ENCODE peak calls at places on chromosome 7, in ten cellular contexts. E is HT-29; P is AG08396; U is GM03348; J is hypothalamus; G is C1 segment of cervical spinal cord; L is mesothelial cell of epicardium; D is cardiac muscle cell; A is CD8-positive, alpha-beta memory T cell; F is GM04504. C is an unnamed sample.

GRCh38 chr7:27165089-27165654 is at the start of gene HOXA9:
- DNase-seq in F (peak; percentile 95), G (no peak), J (no peak), L (no peak), E (no peak), D (no peak), P (no peak), A (no peak), U (peak; percentile 91), C (peak; percentile 73)

GRCh38 chr7:50962962-50963374 is 180.3 kb upstream of the GRB10 start:
- DNase-seq in L (no peak), A (no peak), G (no peak), J (no peak), F (peak; percentile 48), U (peak; percentile 54), P (peak; percentile 43), D (peak; percentile 75), E (peak; percentile 91), C (no peak)

GRCh38 chr7:45592230-45592991 is 18.2 kb downstream of the ADCY1 start:
- DNase-seq in U (no peak), J (no peak), A (no peak), D (no peak), L (peak; percentile 36), G (peak; percentile 7), F (no peak), E (no peak), P (no peak), C (no peak)

GRCh38 chr7:122643248-122643647 is 55.7 kb downstream of the RNF133 start:
- DNase-seq in L (no peak), J (no peak), F (no peak), U (no peak), P (no peak), A (no peak), D (no peak), G (no peak), E (no peak), C (no peak)

GRCh38 chr7:112370436-112370835 is 79.8 kb upstream of the IFRD1 start:
- DNase-seq in F (no peak), G (no peak), E (no peak), U (no peak), L (no peak), D (peak; percentile 3), P (no peak), A (no peak), J (no peak), C (no peak)

GRCh38 chr7:16504019-16504418 is 22.6 kb upstream of the LRRC72 start:
- DNase-seq in L (no peak), P (peak; percentile 35), A (no peak), E (no peak), U (no peak), F (no peak), J (no peak), G (no peak), D (peak; percentile 6), C (no peak)

GRCh38 chr7:115748123-115748738 is 282.3 kb downstream of the TFEC start:
- DNase-seq in L (no peak), D (no peak), A (no peak), E (peak; percentile 68), G (no peak), J (no peak), F (peak; percentile 3), P (no peak), U (peak; percentile 5), C (no peak)

GRCh38 chr7:103915958-103916357 is 73.5 kb downstream of the RELN start:
- DNase-seq in E (no peak), G (no peak), A (no peak), L (no peak), U (no peak), F (no peak), P (peak; percentile 16), J (no peak), D (no peak), C (no peak)

GRCh38 chr7:39300276-39300675 is 265.9 kb upstream of the YAE1 start:
- DNase-seq in J (no peak), G (no peak), U (no peak), P (no peak), L (no peak), D (no peak), F (no peak), E (no peak), A (no peak), C (no peak)

GRCh38 chr7:27157717-27158431 is 1.4 kb upstream of the HOXA7 start:
- DNase-seq in F (no peak), D (no peak), L (no peak), P (no peak), J (no peak), U (no peak), E (no peak), A (no peak), G (no peak), C (peak; percentile 54)

GRCh38 chr7:136728945-136729344 is 139.5 kb upstream of the CHRM2 start:
- DNase-seq in P (no peak), J (no peak), E (no peak), L (no peak), F (no peak), G (no peak), U (no peak), A (no peak), D (no peak), C (no peak)

GRCh38 chr7:127862540-127862939 is 168.7 kb downstream of the LRRC4 start:
- DNase-seq in F (no peak), L (no peak), G (no peak), D (no peak), A (no peak), J (no peak), E (no peak), U (no peak), P (no peak), C (peak; percentile 37)

GRCh38 chr7:12757443-12757842 is 70.0 kb downstream of the ARL4A start:
- DNase-seq in E (no peak), P (peak; percentile 44), U (peak; percentile 82), L (no peak), G (no peak), J (no peak), A (no peak), D (peak; percentile 88), F (peak; percentile 70), C (no peak)

GRCh38 chr7:144656960-144657359 is 178.9 kb downstream of the TPK1 start:
- DNase-seq in F (no peak), A (no peak), G (no peak), P (no peak), D (no peak), U (no peak), E (no peak), J (no peak), L (no peak), C (no peak)

GRCh38 chr7:76260171-76260703 is 42.2 kb upstream of the HSPB1 start:
- DNase-seq in G (no peak), L (peak; percentile 70), E (peak; percentile 8), U (peak; percentile 49), P (peak; percentile 73), F (no peak), D (peak; percentile 24), J (no peak), A (peak; percentile 42), C (peak; percentile 95)

GRCh38 chr7:150610193-150610592 is 22.0 kb downstream of the GIMAP6 start:
- DNase-seq in F (no peak), E (no peak), D (no peak), P (no peak), L (no peak), A (no peak), G (no peak), J (no peak), U (no peak), C (no peak)

GRCh38 chr7:66725843-66726242 is 14.7 kb upstream of the RABGEF1 start:
- DNase-seq in G (no peak), J (no peak), L (no peak), E (no peak), A (no peak), F (no peak), P (no peak), U (no peak), D (no peak), C (no peak)

GRCh38 chr7:38280707-38281106 is 7.3 kb upstream of the TARP start:
- DNase-seq in P (no peak), A (no peak), L (no peak), J (no peak), F (no peak), G (no peak), E (no peak), D (no peak), U (no peak), C (no peak)

GRCh38 chr7:2169923-2170575 is 62.7 kb downstream of the MAD1L1 start:
- DNase-seq in E (no peak), A (no peak), U (no peak), P (no peak), G (no peak), D (no peak), J (no peak), F (no peak), L (no peak), C (no peak)

GRCh38 chr7:128160296-128160695 is 80.8 kb upstream of the LEP start:
- DNase-seq in F (no peak), U (no peak), D (no peak), P (no peak), G (no peak), L (no peak), A (no peak), J (no peak), E (no peak), C (no peak)

GRCh38 chr7:135855836-135856235 is 107.2 kb upstream of the FAM180A start:
- DNase-seq in F (peak; percentile 73), G (no peak), A (no peak), U (no peak), E (no peak), P (no peak), L (no peak), J (no peak), D (peak; percentile 28), C (no peak)

GRCh38 chr7:16420649-16421332 is 547 bp downstream of the CRPPA start:
- DNase-seq in E (peak; percentile 97), U (peak; percentile 93), D (peak; percentile 94), J (peak; percentile 83), P (peak; percentile 92), G (peak; percentile 90), L (peak; percentile 83), A (peak; percentile 90), F (peak; percentile 70), C (peak; percentile 71)

GRCh38 chr7:35729061-35729783 is 34.3 kb upstream of the HERPUD2 start:
- DNase-seq in L (no peak), D (no peak), P (no peak), G (no peak), F (no peak), A (no peak), U (no peak), E (no peak), J (no peak), C (no peak)

GRCh38 chr7:132255898-132256297 is 320.4 kb downstream of the PLXNA4 start:
- DNase-seq in U (no peak), D (peak; percentile 27), L (no peak), A (no peak), E (no peak), F (no peak), G (peak; percentile 18), P (no peak), J (no peak), C (no peak)

GRCh38 chr7:85890244-85890811 is 703.5 kb upstream of the SEMA3D start:
- DNase-seq in E (peak; percentile 35), P (peak; percentile 2), D (peak; percentile 43), L (no peak), U (peak; percentile 57), G (peak; percentile 6), J (no peak), F (no peak), A (no peak), C (no peak)

GRCh38 chr7:16708980-16709379 is 44.6 kb upstream of the TSPAN13 start:
- DNase-seq in P (peak; percentile 65), J (no peak), U (peak; percentile 88), F (peak; percentile 99), G (no peak), D (peak; percentile 78), A (no peak), L (no peak), E (no peak), C (no peak)

C was measured in nephron progenitor cell.